ENCODE peak calls at places on chromosomes 4 and X, in eight cellular contexts. K, J, S, R, O, Q, Y and V are unnamed samples.

GRCh38 chr4:187209921-187210613 is 486.4 kb upstream of the FAT1 start:
- DNase-seq in K (no peak), J (peak; percentile 69), S (no peak), R (peak; percentile 78), O (no peak), Q (peak; percentile 45), Y (no peak), V (no peak)

GRCh38 chr4:128451270-128451905 is 163.8 kb upstream of the PGRMC2 start:
- DNase-seq in K (no peak), J (no peak), S (no peak), R (no peak), O (no peak), Q (no peak), Y (no peak), V (peak; percentile 72)

GRCh38 chrX:7925867-7926472 is 1.2 kb downstream of the PNPLA4 start:
- DNase-seq in K (peak; percentile 83), J (peak; percentile 69), S (peak; percentile 67), R (peak; percentile 54), O (peak; percentile 56), Q (peak; percentile 18), Y (peak; percentile 50), V (peak; percentile 94)

GRCh38 chr4:40547446-40548132 is 82.1 kb downstream of the RBM47 start:
- DNase-seq in K (no peak), J (no peak), S (no peak), R (no peak), O (no peak), Q (no peak), Y (no peak), V (no peak)

GRCh38 chrX:15616531-15616930 is 15.8 kb upstream of the ACE2 start:
- DNase-seq in K (no peak), J (no peak), S (no peak), R (no peak), O (no peak), Q (no peak), Y (no peak), V (no peak)

GRCh38 chr4:138051157-138051556 is 191.0 kb downstream of the SLC7A11 start:
- DNase-seq in K (no peak), J (peak; percentile 42), S (no peak), R (peak; percentile 56), O (no peak), Q (no peak), Y (no peak), V (no peak)

GRCh38 chr4:32000846-32001488 is 1280.8 kb downstream of the PCDH7 start:
- DNase-seq in K (no peak), J (no peak), S (no peak), R (no peak), O (no peak), Q (no peak), Y (no peak), V (no peak)

GRCh38 chr4:137664416-137664815 is 132.1 kb upstream of the PCDH18 start:
- DNase-seq in K (peak; percentile 67), J (no peak), S (no peak), R (peak; percentile 65), O (no peak), Q (no peak), Y (no peak), V (no peak)

GRCh38 chrX:1500701-1501624 is 36.0 kb downstream of the P2RY8 start:
- DNase-seq in K (no peak), J (no peak), S (peak; percentile 41), R (no peak), O (no peak), Q (no peak), Y (no peak), V (peak; percentile 73)

GRCh38 chr4:47145630-47146029 is 114.3 kb downstream of the GABRB1 start:
- DNase-seq in K (peak; percentile 18), J (peak; percentile 94), S (no peak), R (peak; percentile 6), O (no peak), Q (peak; percentile 67), Y (no peak), V (no peak)

GRCh38 chrX:37995428-37995827 is 10.9 kb upstream of the SYTL5 start:
- DNase-seq in K (peak; percentile 12), J (no peak), S (no peak), R (no peak), O (no peak), Q (no peak), Y (no peak), V (peak; percentile 58)

GRCh38 chr4:182248295-182248694 is 5.1 kb downstream of the TENM3 start:
- DNase-seq in K (no peak), J (no peak), S (no peak), R (no peak), O (no peak), Q (no peak), Y (no peak), V (no peak)

GRCh38 chr4:1300466-1301455 is 11.1 kb downstream of the MAEA start:
- DNase-seq in K (peak; percentile 81), J (peak; percentile 26), S (no peak), R (peak; percentile 64), O (no peak), Q (no peak), Y (peak; percentile 72), V (no peak)

GRCh38 chr4:95847908-95848468 is 8.1 kb downstream of the PDHA2 start:
- DNase-seq in K (no peak), J (no peak), S (no peak), R (no peak), O (no peak), Q (no peak), Y (no peak), V (no peak)

GRCh38 chr4:4574792-4575191 is 32.9 kb upstream of the STX18 start:
- DNase-seq in K (peak; percentile 73), J (peak; percentile 84), S (peak; percentile 45), R (peak; percentile 86), O (peak; percentile 17), Q (no peak), Y (peak; percentile 74), V (peak; percentile 48)

GRCh38 chr4:146640459-146641061 is 1.9 kb downstream of the POU4F2 start:
- DNase-seq in K (no peak), J (no peak), S (no peak), R (peak; percentile 5), O (no peak), Q (no peak), Y (no peak), V (no peak)

GRCh38 chr4:146639414-146639814 is 721 bp downstream of the POU4F2 start:
- DNase-seq in K (no peak), J (no peak), S (no peak), R (no peak), O (no peak), Q (no peak), Y (no peak), V (no peak)

GRCh38 chr4:146640021-146640425 is 1.3 kb downstream of the POU4F2 start:
- DNase-seq in K (no peak), J (no peak), S (no peak), R (no peak), O (no peak), Q (no peak), Y (no peak), V (no peak)

GRCh38 chr4:146637853-146638800 is 566 bp upstream of the POU4F2 start:
- DNase-seq in K (peak; percentile 75), J (no peak), S (no peak), R (no peak), O (no peak), Q (no peak), Y (no peak), V (no peak)

DNA sequence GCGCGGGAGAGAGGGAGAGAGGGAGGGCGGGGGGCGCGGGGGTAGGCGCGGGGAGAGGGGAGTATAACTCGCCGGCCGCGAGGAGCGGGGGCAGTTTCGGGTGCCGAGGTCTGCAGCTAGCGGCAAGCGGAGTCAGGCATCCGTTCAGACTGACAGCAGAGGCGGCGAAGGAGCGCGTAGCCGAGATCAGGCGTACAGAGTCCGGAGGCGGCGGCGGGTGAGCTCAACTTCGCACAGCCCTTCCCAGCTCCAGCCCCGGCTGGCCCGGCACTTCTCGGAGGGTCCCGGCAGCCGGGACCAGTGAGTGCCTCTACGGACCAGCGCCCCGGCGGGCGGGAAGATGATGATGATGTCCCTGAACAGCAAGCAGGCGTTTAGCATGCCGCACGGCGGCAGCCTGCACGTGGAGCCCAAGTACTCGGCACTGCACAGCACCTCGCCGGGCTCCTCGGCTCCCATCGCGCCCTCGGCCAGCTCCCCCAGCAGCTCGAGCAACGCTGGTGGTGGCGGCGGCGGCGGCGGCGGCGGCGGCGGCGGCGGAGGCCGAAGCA is at the start of gene POU4F2:
- DNase-seq in K (peak; percentile 85), J (no peak), S (no peak), R (peak; percentile 52), O (no peak), Q (no peak), Y (no peak), V (no peak)
- H3K27me3 ChIP-seq in K (peaks cover 39% of the 10 kb centered on the region), J (peaks cover 73% of the 10 kb centered on the region), S (peaks cover 57% of the 10 kb centered on the region), R (peaks cover 79% of the 10 kb centered on the region), O (peaks cover 33% of the 10 kb centered on the region), Q (peaks cover 55% of the 10 kb centered on the region), Y (peaks cover 35% of the 10 kb centered on the region), V (no peaks in the 10 kb centered on the region)

DNA sequence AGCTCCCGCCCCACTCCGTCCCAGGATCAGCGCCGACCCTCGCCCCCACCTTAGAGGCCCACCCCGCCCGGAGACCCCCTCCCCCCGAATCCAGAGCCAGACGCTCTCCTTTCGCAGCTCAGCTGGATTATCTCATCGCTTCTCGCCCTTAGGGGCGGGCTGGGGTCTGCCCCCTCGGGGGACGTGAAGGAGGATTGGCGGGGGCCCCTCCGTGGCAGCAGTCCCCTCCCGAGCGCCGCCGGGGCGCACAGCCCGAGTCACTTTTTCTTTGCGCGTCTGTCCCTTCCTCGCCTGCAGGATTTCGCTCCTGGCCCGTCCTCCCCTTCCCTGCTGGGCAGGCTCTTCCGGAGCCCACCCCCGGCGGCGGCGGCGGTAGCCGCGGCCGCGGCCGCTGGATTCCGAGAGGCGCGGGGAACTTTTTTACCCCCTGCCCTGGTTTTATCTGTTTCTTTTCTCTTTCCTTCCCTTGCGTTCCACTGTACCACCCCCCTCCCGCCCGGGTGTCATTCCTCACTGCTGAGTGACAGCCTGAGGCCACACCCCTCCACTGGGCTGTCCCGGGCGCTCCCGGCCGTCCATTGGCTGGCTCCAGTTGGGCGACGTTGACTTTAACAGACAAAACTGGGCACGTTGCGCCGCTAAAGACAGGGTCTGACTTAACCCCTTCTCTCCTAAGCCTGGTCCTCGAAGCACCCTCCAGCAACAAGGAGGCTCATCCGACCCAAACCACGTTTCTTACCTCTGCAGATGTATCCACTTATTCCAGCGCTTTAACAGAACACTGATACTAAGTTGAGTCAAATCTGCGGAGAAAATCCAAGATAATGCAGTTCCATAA is 467 bp upstream of the NKX3-2 start:
- DNase-seq in K (peak; percentile 97), J (peak; percentile 63), S (no peak), R (peak; percentile 76), O (no peak), Q (peak; percentile 7), Y (peak; percentile 65), V (no peak)
- H3K27me3 ChIP-seq in K (no peaks in the 10 kb centered on the region), J (peaks cover 81% of the 10 kb centered on the region), S (peaks cover 34% of the 10 kb centered on the region), R (peaks cover 67% of the 10 kb centered on the region), O (peaks cover 67% of the 10 kb centered on the region), Q (peaks cover 80% of the 10 kb centered on the region), Y (peaks cover 15% of the 10 kb centered on the region), V (no peaks in the 10 kb centered on the region)

GRCh38 chr4:82697561-82697960 is 101.0 kb downstream of the SCD5 start:
- DNase-seq in K (no peak), J (no peak), S (no peak), R (no peak), O (no peak), Q (no peak), Y (no peak), V (no peak)
- H3K27me3 ChIP-seq in K (no peaks in the 10 kb centered on the region), J (no peaks in the 10 kb centered on the region), S (no peaks in the 10 kb centered on the region), R (no peaks in the 10 kb centered on the region), O (no peaks in the 10 kb centered on the region), Q (no peaks in the 10 kb centered on the region), Y (no peaks in the 10 kb centered on the region), V (no peaks in the 10 kb centered on the region)

DNA sequence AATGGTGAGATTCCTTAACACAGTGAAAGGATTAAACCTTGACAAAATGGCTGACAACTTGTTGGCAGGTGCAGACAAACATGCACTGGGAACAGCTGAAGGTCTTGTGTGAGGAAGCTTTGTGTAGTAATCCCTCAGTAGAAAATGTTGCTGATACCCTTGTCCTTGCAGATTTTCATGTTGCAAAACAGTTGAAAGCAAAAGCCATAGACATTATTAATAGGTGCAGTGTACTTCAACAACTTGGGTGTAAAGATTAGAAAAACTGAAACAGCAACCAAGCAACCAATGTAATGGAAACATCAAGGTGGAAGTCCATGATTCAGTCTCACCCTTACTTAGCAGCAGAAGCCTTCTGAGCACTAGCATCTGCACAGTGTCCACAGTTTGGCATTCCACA is 29.8 kb downstream of the UGT2B7 start:
- DNase-seq in K (no peak), J (no peak), S (no peak), R (no peak), O (no peak), Q (no peak), Y (no peak), V (no peak)
- H3K27me3 ChIP-seq in K (no peaks in the 10 kb centered on the region), J (no peaks in the 10 kb centered on the region), S (no peaks in the 10 kb centered on the region), R (no peaks in the 10 kb centered on the region), O (no peaks in the 10 kb centered on the region), Q (no peaks in the 10 kb centered on the region), Y (no peaks in the 10 kb centered on the region), V (no peaks in the 10 kb centered on the region)